ENCODE peak calls at places on chromosomes 6 and 20, in seven cellular contexts. U is PC-3, R is colonic mucosa, Y is epithelial cell of esophagus, E is upper lobe of right lung, D is cardiac fibroblast, K is Peyer's patch. T is an unnamed sample.

GRCh38 chr6:90068835-90069478 is 174.7 kb downstream of the GJA10 start:
- DNase-seq in E (no peak), U (peak; percentile 8), Y (no peak), K (no peak), R (no peak), D (peak; percentile 4), T (peak; percentile 44)

GRCh38 chr6:166296035-166296883 is 11.9 kb downstream of the PRR18 start:
- DNase-seq in K (no peak), D (no peak), Y (no peak), R (no peak), E (no peak), U (no peak), T (no peak)

GRCh38 chr6:82842721-82843120 is 222.9 kb downstream of the UBE3D start:
- DNase-seq in E (no peak), Y (no peak), R (no peak), U (no peak), K (no peak), D (peak; percentile 77), T (peak; percentile 58)

GRCh38 chr20:49261173-49261572 is 16.7 kb downstream of the ZNFX1 start:
- DNase-seq in Y (no peak), R (no peak), K (no peak), U (no peak), E (no peak), D (no peak), T (no peak)

GRCh38 chr20:47318596-47319516 is 37.6 kb downstream of the ZMYND8 start:
- DNase-seq in E (peak; percentile 93), Y (peak; percentile 70), K (peak; percentile 85), R (peak; percentile 79), U (peak; percentile 67), D (peak; percentile 80), T (peak; percentile 80)

GRCh38 chr6:12132351-12133222 is 120.5 kb downstream of the HIVEP1 start:
- DNase-seq in R (no peak), K (no peak), D (peak; percentile 21), E (no peak), Y (no peak), U (peak; percentile 32), T (peak; percentile 25)

GRCh38 chr6:163725008-163725941 is 310.8 kb downstream of the QKI start:
- DNase-seq in K (no peak), Y (no peak), U (no peak), D (no peak), E (peak; percentile 33), R (no peak), T (no peak)

GRCh38 chr6:160269771-160270170 is 11.2 kb upstream of the SLC22A2 start:
- DNase-seq in K (no peak), U (no peak), Y (no peak), E (no peak), R (no peak), D (no peak), T (no peak)

GRCh38 chr20:41230136-41230535 is 87.4 kb downstream of the ZHX3 start:
- DNase-seq in Y (no peak), E (no peak), D (no peak), U (no peak), R (no peak), K (no peak), T (no peak)

GRCh38 chr6:56549014-56549413 is 93.7 kb downstream of the DST start:
- DNase-seq in U (peak; percentile 60), R (no peak), D (peak; percentile 33), E (no peak), K (no peak), Y (no peak), T (peak; percentile 45)

GRCh38 chr6:33620158-33620583 is 951 bp upstream of the ITPR3 start:
- DNase-seq in E (peak; percentile 86), K (peak; percentile 76), R (peak; percentile 69), U (peak; percentile 47), D (no peak), Y (no peak), T (no peak)

GRCh38 chr20:32731882-32732266 is 11.4 kb downstream of the COMMD7 start:
- DNase-seq in U (no peak), K (no peak), R (no peak), E (peak; percentile 84), D (peak; percentile 38), Y (peak; percentile 63), T (peak; percentile 58)

GRCh38 chr6:149501201-149501600 is 16.4 kb upstream of the ZC3H12D start:
- DNase-seq in K (no peak), Y (no peak), E (no peak), D (no peak), U (no peak), R (no peak), T (no peak)

GRCh38 chr20:50478162-50479036 is 31.8 kb upstream of the PTPN1 start:
- DNase-seq in E (peak; percentile 89), K (peak; percentile 72), R (peak; percentile 81), D (peak; percentile 68), Y (peak; percentile 70), U (peak; percentile 73), T (peak; percentile 68)

GRCh38 chr20:45545754-45546453 is 1.3 kb downstream of the EPPIN start:
- DNase-seq in U (peak; percentile 67), R (no peak), Y (peak; percentile 44), K (no peak), D (peak; percentile 44), E (no peak), T (peak; percentile 58)

GRCh38 chr20:23148721-23149570 is 62.8 kb upstream of the CD93 start:
- DNase-seq in R (no peak), Y (no peak), U (no peak), D (no peak), E (no peak), K (no peak), T (peak; percentile 32)

GRCh38 chr6:133952815-133953633 is at the start of gene TBPL1:
- DNase-seq in K (peak; percentile 91), D (peak; percentile 98), E (peak; percentile 96), Y (peak; percentile 92), U (peak; percentile 85), R (peak; percentile 96), T (peak; percentile 95)

GRCh38 chr6:133956413-133957049 is 3.5 kb downstream of the TBPL1 start:
- DNase-seq in U (no peak), E (no peak), R (no peak), D (no peak), Y (no peak), K (no peak), T (no peak)

GRCh38 chr6:133955582-133956412 is 2.8 kb downstream of the TBPL1 start:
- DNase-seq in K (no peak), Y (no peak), D (no peak), R (no peak), E (no peak), U (no peak), T (no peak)

GRCh38 chr6:133953634-133954415 is 801 bp downstream of the TBPL1 start:
- DNase-seq in K (no peak), Y (no peak), U (no peak), D (no peak), E (no peak), R (peak; percentile 38), T (no peak)

GRCh38 chr6:133955136-133955576 is 2.1 kb downstream of the TBPL1 start:
- DNase-seq in R (no peak), D (no peak), U (no peak), Y (no peak), E (no peak), K (no peak), T (no peak)
- H3K4me3 ChIP-seq in R (no peak overlapping the region), D (no peak overlapping the region), U (peak overlapping the region; percentile 77), Y (no peak overlapping the region), E (no peak overlapping the region), K (no peak overlapping the region), T (no peak overlapping the region)

DNA sequence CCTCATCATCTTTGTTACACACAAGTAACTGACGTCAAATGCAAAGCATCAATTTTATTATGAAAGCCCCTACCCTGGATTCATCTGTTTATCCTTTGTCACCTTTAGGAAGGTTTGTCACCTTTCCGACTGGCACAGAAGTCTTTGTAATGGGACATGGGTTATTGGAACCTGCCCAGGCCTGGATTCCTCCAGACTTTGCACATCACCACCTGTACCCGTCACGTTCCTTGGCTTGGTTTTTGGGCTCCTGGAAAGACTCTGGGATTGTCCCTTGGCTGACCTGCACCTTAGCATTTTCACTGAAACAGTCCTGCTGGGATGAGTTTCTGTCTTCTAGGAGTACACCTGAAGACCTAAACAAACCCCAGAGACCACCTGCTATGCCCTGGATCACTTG is 15.4 kb upstream of the ARHGAP18 start:
- DNase-seq in K (no peak), E (no peak), D (no peak), R (no peak), Y (no peak), U (no peak), T (no peak)
- TF ChIP-seq CTCF in K (no peak), E (no peak), D (no peak), R (no peak), Y (no peak), U (no peak), T (no peak)

GRCh38 chr6:104640141-104640700 is 219.5 kb downstream of the HACE1 start:
- DNase-seq in Y (no peak), U (no peak), D (peak; percentile 33), R (no peak), K (no peak), E (no peak), T (peak; percentile 7)
- H3K4me3 ChIP-seq in Y (no peak overlapping the region), U (no peak overlapping the region), D (no peak overlapping the region), R (no peak overlapping the region), K (no peak overlapping the region), E (no peak overlapping the region), T (no peak overlapping the region)

GRCh38 chr20:63124782-63125580 is 91.0 kb downstream of the YTHDF1 start:
- DNase-seq in Y (no peak), D (no peak), K (peak; percentile 28), R (no peak), E (peak; percentile 57), U (no peak), T (no peak)
- TF ChIP-seq CTCF in Y (no peak), D (no peak), K (no peak), R (no peak), E (no peak), U (no peak), T (no peak)

GRCh38 chr6:168164462-168165061 is 85.5 kb upstream of the FRMD1 start:
- DNase-seq in U (no peak), D (no peak), E (no peak), Y (no peak), K (no peak), R (peak; percentile 14), T (no peak)

GRCh38 chr6:168160506-168161370 is 81.7 kb upstream of the FRMD1 start:
- DNase-seq in K (no peak), U (no peak), Y (no peak), R (peak; percentile 15), D (no peak), E (no peak), T (no peak)

GRCh38 chr6:168161371-168161750 is 82.3 kb upstream of the FRMD1 start:
- DNase-seq in Y (no peak), K (no peak), R (peak; percentile 15), U (no peak), D (no peak), E (no peak), T (no peak)

GRCh38 chr6:168163096-168163731 is 84.2 kb upstream of the FRMD1 start:
- DNase-seq in Y (no peak), U (no peak), E (no peak), K (no peak), R (peak; percentile 37), D (no peak), T (peak; percentile 16)

DNA sequence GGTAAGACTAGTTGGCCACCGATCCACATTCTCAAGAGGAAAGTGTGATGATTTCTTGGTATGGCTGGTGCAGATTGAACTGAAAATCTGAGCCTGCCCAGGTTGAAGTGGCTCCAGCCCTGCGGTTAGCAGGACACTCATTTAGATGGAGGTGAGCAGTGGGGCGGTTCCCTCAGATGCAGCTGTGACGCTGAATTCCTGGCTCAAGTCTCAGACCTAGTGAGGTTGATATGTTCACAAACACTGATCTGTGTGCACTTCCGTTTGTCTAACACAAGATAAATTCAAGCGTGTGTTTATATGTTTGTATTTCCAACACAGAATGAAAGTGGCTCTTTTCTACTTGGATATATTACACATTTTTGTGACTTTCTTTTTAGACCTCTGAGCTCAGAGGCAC is 83.4 kb upstream of the FRMD1 start:
- DNase-seq in E (no peak), Y (no peak), R (peak; percentile 58), D (no peak), K (no peak), U (peak; percentile 11), T (no peak)
- H3K4me3 ChIP-seq in E (no peak overlapping the region), Y (no peak overlapping the region), R (no peak overlapping the region), D (no peak overlapping the region), K (no peak overlapping the region), U (no peak overlapping the region), T (no peak overlapping the region)

T was measured in fibroblast of mammary gland.